ENCODE peak calls at places on chromosomes 4 and X, in ten cellular contexts. T, C, R, K, Y, A, J, V, P and L are unnamed samples.

GRCh38 chr4:103498161-103499070 is 221.4 kb downstream of the TACR3 start:
- DNase-seq in J (no peak), R (peak), T (no peak), C (no peak), V (no peak), Y (no peak), K (no peak), A (peak), P (peak), L (no peak)

GRCh38 chr4:180240670-180241069 is 2002.5 kb upstream of the TENM3 start:
- DNase-seq in P (no peak), R (no peak), A (no peak), C (no peak), J (no peak), K (no peak), Y (no peak), V (no peak), T (no peak), L (no peak)

GRCh38 chrX:9489234-9489633 is 24.4 kb downstream of the TBL1X start:
- DNase-seq in V (no peak), C (no peak), P (no peak), Y (no peak), R (no peak), A (no peak), T (no peak), J (no peak), K (no peak), L (no peak)

GRCh38 chr4:31918891-31919290 is 1198.7 kb downstream of the PCDH7 start:
- DNase-seq in K (no peak), P (no peak), Y (no peak), V (no peak), C (no peak), J (no peak), T (no peak), A (no peak), R (no peak), L (no peak)

GRCh38 chr4:65344278-65344825 is 325.9 kb downstream of the EPHA5 start:
- DNase-seq in T (no peak), R (no peak), C (no peak), Y (no peak), J (no peak), P (no peak), V (no peak), K (no peak), A (no peak), L (no peak)

GRCh38 chrX:11591712-11592351 is 73.9 kb downstream of the ARHGAP6 start:
- DNase-seq in Y (no peak), V (no peak), K (no peak), A (no peak), T (no peak), P (no peak), R (no peak), C (no peak), J (no peak), L (no peak)

GRCh38 chr4:62816566-62816965 is 1592.7 kb downstream of the TECRL start:
- DNase-seq in C (no peak), T (no peak), A (no peak), V (no peak), R (no peak), Y (no peak), P (no peak), J (no peak), K (no peak), L (no peak)

GRCh38 chrX:130120321-130120731 is 10.0 kb upstream of the ELF4 start:
- DNase-seq in Y (no peak), A (peak), K (no peak), V (no peak), C (no peak), J (no peak), P (no peak), R (no peak), T (no peak), L (no peak)

DNA sequence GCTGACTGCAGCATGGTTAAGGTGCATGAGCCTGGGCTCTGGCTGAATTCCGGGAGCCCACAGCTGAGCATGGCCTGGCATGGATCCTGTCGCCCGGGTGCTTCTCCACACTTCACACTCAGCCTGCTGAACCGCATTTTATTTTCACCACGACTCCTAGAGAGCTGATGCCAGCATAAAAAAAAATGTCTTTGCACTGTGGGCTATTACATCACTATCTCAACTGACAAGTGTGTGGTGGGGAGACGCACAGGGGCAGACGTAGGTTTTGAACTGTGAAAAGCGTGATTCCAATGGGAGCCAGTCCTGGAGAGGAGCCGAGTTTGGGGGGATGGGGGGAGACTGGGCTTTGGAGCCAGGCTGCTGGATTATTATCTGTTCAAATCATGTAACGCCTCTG is 36.8 kb downstream of the BCOR start:
- DNase-seq in K (no peak), J (no peak), V (no peak), R (no peak), P (no peak), A (no peak), T (no peak), C (no peak), Y (no peak), L (no peak)
- TF ChIP-seq POLR2A in K (no peak), J (no peak), V (no peak), R (no peak), P (no peak), A (no peak), T (no peak), C (no peak), Y (no peak), L (no peak)

DNA sequence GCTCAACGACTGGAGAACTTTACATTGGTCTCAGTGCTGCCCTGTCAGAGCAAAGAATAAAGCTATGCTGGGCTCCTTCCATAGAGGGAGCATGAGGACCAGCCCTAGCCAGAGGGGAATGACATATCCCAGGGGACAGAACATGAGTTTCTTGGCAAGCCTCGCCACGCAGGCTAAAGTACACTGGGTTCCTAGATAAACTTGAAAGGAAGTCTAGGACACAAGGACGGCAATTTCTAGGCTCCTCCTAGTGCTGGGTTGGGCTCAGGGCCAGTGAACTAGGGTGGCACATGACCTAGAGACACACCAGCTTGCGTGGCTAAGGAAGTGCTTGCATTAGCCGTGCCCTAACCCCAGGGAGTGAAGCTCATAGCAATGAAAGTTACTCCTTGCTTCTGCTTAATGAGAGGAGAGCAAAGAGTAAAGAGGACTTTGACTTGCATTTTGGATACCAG is 141.0 kb downstream of the MAB21L2 start:
- DNase-seq in K (peak), R (no peak), V (peak), C (peak), A (no peak), T (no peak), Y (no peak), J (peak), P (no peak), L (peak)
- TF ChIP-seq POLR2A in K (no peak), R (no peak), V (no peak), C (no peak), A (no peak), T (no peak), Y (no peak), J (peak), P (no peak), L (no peak)

GRCh38 chr4:7304436-7304835 is 112.1 kb downstream of the SORCS2 start:
- DNase-seq in T (no peak), K (no peak), C (no peak), A (no peak), J (no peak), P (no peak), R (no peak), Y (no peak), V (no peak), L (no peak)

GRCh38 chr4:7306021-7306420 is 113.7 kb downstream of the SORCS2 start:
- DNase-seq in K (no peak), P (no peak), V (no peak), C (no peak), Y (no peak), J (no peak), A (no peak), T (no peak), R (no peak), L (no peak)

GRCh38 chr4:7306986-7307385 is 114.6 kb downstream of the SORCS2 start:
- DNase-seq in P (no peak), V (no peak), Y (no peak), J (no peak), R (no peak), A (no peak), K (no peak), T (no peak), C (no peak), L (no peak)

GRCh38 chr4:7307391-7308099 is 115.2 kb downstream of the SORCS2 start:
- DNase-seq in K (no peak), C (no peak), J (no peak), P (no peak), T (no peak), V (no peak), A (no peak), Y (no peak), R (no peak), L (no peak)

DNA sequence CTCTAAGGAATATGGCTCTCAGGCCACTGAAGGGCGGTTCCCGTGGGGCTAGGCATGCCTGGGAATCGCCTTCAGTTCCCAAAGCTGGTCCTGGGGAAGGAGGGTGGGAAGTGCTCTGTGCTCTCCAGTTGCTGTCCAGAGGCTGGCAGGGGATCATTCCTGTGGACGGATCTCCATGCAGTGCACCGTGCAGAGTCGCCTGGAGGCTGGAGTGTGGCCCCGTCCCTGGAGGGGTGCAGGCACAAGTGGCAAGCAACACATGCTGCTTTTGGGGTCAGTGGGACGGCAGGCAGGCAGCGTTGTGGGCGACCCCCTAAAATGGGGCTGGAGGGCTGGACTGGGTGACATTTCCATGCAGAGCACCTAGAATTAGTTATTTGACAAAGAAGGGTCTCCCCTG is 114.2 kb downstream of the SORCS2 start:
- DNase-seq in T (no peak), P (no peak), R (no peak), Y (no peak), C (no peak), K (no peak), A (no peak), V (no peak), J (no peak), L (no peak)
- TF ChIP-seq POLR2A in T (no peak), P (no peak), R (no peak), Y (no peak), C (no peak), K (no peak), A (no peak), V (no peak), J (no peak), L (no peak)

GRCh38 chr4:110477836-110478235 is 1.9 kb downstream of the ENPEP start:
- DNase-seq in Y (no peak), J (no peak), R (no peak), K (no peak), A (no peak), T (no peak), V (no peak), C (no peak), P (no peak), L (no peak)

GRCh38 chr4:110480741-110481271 is 4.9 kb downstream of the ENPEP start:
- DNase-seq in V (no peak), T (no peak), K (no peak), R (no peak), J (no peak), P (no peak), C (no peak), Y (no peak), A (no peak), L (no peak)

GRCh38 chr4:110472583-110473329 is 3.2 kb upstream of the ENPEP start:
- DNase-seq in J (no peak), R (no peak), T (no peak), Y (no peak), K (no peak), P (no peak), C (no peak), V (no peak), A (no peak), L (no peak)

GRCh38 chr4:110480031-110480549 is 4.1 kb downstream of the ENPEP start:
- DNase-seq in P (no peak), K (peak), T (no peak), V (no peak), Y (no peak), R (no peak), C (no peak), A (no peak), J (no peak), L (no peak)

DNA sequence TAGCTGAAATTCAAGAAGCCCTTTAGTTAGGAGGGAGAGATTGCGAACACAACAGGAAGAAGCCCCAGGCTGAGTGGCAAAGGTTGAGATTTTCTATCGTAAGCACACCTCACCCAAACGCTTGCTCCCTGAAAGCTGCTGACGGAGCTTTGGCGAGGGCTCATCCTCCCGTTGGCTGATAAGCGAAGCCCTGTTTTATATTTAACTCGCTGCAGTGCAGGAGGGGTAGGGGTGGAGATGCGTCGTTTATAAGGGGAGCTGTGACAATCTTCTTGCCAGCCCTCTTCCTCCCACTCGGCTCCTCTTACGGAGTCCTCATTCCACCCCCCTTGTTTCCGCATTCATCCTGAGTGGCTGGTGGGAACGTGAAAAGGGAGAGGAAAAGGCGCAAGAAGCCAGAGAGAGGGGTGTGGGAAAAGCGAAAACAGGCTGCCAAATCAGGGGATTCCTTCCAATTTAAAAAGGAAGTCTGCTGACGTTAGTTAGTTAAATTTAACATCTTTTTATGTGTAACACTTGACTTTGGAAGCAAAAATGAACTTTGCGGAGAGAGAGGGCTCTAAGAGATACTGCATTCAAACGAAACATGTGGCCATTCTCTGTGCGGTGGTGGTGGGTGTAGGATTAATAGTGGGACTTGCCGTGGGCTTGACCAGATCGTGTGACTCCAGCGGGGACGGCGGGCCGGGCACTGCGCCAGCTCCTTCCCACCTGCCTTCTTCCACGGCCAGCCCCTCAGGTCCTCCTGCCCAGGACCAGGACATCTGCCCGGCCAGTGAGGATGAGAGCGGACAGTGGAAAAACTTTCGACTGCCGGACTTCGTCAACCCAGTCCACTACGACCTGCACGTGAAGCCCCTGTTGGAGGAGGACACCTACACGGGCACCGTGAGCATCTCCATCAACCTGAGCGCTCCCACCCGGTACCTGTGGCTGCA is at the start of gene ENPEP:
- DNase-seq in Y (no peak), P (no peak), C (no peak), K (peak), J (peak), A (no peak), V (no peak), T (no peak), R (no peak), L (no peak)
- TF ChIP-seq POLR2A in Y (no peak), P (no peak), C (no peak), K (peak), J (no peak), A (no peak), V (no peak), T (no peak), R (no peak), L (no peak)

GRCh38 chrX:47199286-47199685 is 5.7 kb downstream of the UBA1 start:
- DNase-seq in R (no peak), Y (no peak), J (no peak), T (no peak), V (no peak), A (no peak), C (no peak), P (no peak), K (no peak), L (no peak)
- TF ChIP-seq POLR2A in R (no peak), Y (no peak), J (no peak), T (no peak), V (no peak), A (no peak), C (no peak), P (no peak), K (no peak), L (no peak)

GRCh38 chr4:15002659-15003440 is 569 bp downstream of the CPEB2 start:
- DNase-seq in P (peak), J (peak), K (peak), C (peak), Y (no peak), T (peak), V (peak), A (peak), R (no peak), L (peak)
- TF ChIP-seq POLR2A in P (peak), J (peak), K (peak), C (no peak), Y (no peak), T (peak), V (peak), A (no peak), R (peak), L (peak)

GRCh38 chr4:56978750-56979303 is at the start of gene POLR2B:
- DNase-seq in C (peak), R (peak), V (peak), J (peak), A (peak), Y (peak), K (peak), P (peak), T (peak), L (peak)
- TF ChIP-seq POLR2A in C (no peak), R (peak), V (peak), J (peak), A (peak), Y (peak), K (peak), P (peak), T (peak), L (peak)

DNA sequence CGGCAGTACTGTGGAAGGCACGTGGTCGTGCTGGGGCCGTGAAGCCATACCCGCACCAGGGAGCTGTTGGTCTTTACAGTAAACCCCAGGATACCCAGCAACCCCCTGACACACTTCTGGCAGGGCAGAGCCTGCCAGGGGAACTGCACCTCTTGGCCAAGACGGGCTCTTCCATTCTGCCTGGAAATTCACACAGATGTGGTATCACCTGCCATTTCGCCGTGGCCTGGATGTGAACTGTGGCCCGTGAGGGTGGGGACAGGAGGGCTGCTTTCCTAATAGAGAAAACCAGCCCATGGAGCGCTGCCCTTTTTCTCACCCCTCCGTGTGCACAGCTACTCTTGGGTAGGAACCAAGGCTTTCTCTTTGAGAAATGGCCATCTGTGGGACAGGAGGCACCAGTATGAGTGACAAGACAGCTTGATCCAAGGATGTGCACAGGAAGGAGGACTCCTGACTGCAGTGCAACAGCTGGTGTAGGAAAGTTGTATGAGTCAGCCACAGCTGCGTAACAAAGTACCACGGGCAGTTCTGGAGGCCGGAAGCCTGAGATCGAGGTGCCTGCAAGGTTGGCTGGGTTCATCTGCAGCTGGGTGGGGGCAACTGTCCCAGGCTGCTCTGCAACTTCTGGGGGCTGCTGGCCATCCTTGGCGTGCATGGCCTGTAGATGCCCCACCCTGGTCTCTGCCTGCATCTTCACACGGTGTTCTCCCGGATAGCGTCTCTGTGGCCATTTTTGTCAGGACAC is 95.7 kb downstream of the PSAPL1 start:
- DNase-seq in V (no peak), K (no peak), T (no peak), P (no peak), J (no peak), R (no peak), C (no peak), A (no peak), Y (no peak), L (no peak)
- TF ChIP-seq POLR2A in V (no peak), K (no peak), T (no peak), P (no peak), J (no peak), R (no peak), C (no peak), A (no peak), Y (no peak), L (no peak)

DNA sequence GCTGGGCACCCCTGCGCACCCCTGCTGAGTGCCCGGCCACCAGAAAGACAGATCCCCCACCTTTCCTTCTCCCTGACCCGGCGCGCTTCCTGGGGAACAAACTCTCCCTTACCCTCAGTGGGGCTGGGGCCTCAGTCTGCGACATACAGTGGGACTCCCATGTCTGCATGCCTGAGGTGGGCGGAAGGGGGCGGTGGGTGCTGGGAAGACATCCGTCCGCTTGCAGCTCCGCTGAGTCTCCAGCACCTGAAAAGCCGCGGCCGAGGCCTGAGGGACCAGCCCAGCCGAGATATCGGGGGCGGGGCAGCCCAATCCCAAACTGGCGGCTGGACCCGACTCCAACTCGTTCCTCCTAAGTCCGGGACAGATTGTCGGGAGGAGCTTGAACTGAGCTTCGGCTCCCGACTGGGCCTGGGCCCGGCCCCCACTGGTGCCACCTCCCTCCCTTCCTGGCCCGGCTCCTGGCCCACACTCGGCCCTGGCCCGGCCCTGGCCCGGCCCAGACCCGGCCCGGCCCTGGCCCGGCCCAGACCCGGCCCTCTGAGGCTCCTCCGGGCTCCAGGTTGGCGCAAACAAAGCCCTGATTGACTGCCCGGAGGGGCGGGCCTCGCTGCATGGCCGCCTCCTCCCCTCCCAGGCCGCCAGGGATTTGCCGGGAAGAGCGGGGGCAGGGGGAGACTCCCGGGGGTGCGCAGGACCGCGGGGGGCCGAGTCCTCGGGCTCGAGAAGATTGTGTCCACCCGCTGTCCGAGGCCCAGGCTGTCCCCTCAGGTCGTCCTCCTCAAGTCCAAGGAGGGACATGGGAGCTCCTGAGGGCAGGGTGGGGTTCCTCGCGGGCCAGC is 878 bp upstream of the SLC16A2 start:
- DNase-seq in Y (no peak), C (peak), V (peak), J (peak), P (no peak), K (peak), T (no peak), R (peak), A (no peak), L (no peak)
- TF ChIP-seq POLR2A in Y (no peak), C (no peak), V (no peak), J (peak), P (no peak), K (peak), T (no peak), R (no peak), A (no peak), L (no peak)